ENCODE peak calls at places on chromosomes 7 and 10, in nine cellular contexts. H is astrocyte, D is cardiac fibroblast, O is choroid plexus epithelial cell, L is kidney, F is body of pancreas, Z is A549, E is cardiac muscle cell, Y is A673. X is an unnamed sample.

GRCh38 chr7:136071106-136071505 is 93.9 kb upstream of the MTPN start:
- DNase-seq in H (no peak), D (no peak), O (no peak), L (no peak), F (no peak), Z (no peak), E (no peak), Y (no peak), X (peak)

GRCh38 chr7:5532520-5533335 is 109.1 kb upstream of the TNRC18 start:
- DNase-seq in H (no peak), D (no peak), O (no peak), L (peak), F (peak), Z (no peak), E (no peak), Y (no peak), X (no peak)

GRCh38 chr10:112912441-112912911 is 37.6 kb upstream of the TCF7L2 start:
- DNase-seq in H (no peak), D (peak), O (no peak), L (no peak), F (no peak), Z (no peak), E (peak), Y (peak), X (no peak)

GRCh38 chr10:55668326-55668922 is 692.6 kb downstream of the ZWINT start:
- DNase-seq in H (no peak), D (no peak), O (no peak), L (no peak), F (peak), Z (no peak), E (no peak), Y (peak), X (no peak)

GRCh38 chr10:126496771-126497545 is 108.7 kb upstream of the ADAM12 start:
- DNase-seq in H (no peak), D (no peak), O (peak), L (no peak), F (no peak), Z (no peak), E (no peak), Y (no peak), X (no peak)

GRCh38 chr7:134405299-134405698 is 53.6 kb downstream of the AKR1B1 start:
- DNase-seq in H (no peak), D (no peak), O (no peak), L (no peak), F (no peak), Z (no peak), E (no peak), Y (no peak), X (no peak)

GRCh38 chr10:12729885-12730284 is 271.6 kb downstream of the CCDC3 start:
- DNase-seq in H (no peak), D (no peak), O (no peak), L (no peak), F (no peak), Z (no peak), E (no peak), Y (peak), X (no peak)

GRCh38 chr7:117014673-117015133 is 61.4 kb downstream of the ST7 start:
- DNase-seq in H (peak), D (peak), O (peak), L (no peak), F (peak), Z (peak), E (peak), Y (peak), X (peak)

DNA sequence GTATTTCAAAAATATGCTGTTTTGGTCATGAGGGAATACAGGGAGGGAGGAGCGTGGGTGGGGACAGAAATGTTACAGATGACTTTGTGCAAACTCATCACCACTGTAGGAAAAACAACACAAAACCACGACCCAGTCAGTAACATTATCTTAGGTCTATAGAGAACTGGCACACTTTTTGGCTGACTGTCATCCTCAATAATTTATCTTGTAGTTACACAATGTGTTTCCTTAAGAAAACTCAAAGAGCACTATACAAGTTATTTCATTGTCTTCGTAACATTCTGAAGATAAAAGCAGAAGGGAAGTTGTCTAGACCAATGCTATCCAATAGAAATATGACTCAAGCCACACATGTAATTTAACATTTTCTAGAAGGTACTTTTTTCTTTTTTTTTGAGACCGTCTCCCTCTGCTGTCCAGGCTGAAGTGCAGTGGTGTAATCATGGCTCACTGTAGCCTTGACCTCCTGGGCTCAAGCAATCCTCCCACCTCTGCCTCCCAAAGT is 16.9 kb upstream of the CDK14 start:
- DNase-seq in H (peak), D (peak), O (peak), L (no peak), F (no peak), Z (no peak), E (peak), Y (no peak), X (peak)
- TF ChIP-seq CTCF in H (no peak), D (peak), O (peak), L (no peak), F (no peak), Z (no peak), E (peak), Y (no peak), X (peak)

GRCh38 chr10:61592581-61592980 is 70.1 kb upstream of the CABCOCO1 start:
- DNase-seq in H (no peak), D (peak), O (peak), L (no peak), F (no peak), Z (peak), E (peak), Y (peak), X (peak)
- TF ChIP-seq CTCF in H (no peak), D (peak), O (peak), L (peak), F (no peak), Z (no peak), E (peak), Y (peak), X (peak)

GRCh38 chr10:49592726-49593563 is 17.2 kb upstream of the SLC18A3 start:
- DNase-seq in H (no peak), D (peak), O (peak), L (no peak), F (peak), Z (peak), E (peak), Y (peak), X (peak)
- TF ChIP-seq CTCF in H (peak), D (peak), O (peak), L (peak), F (peak), Z (peak), E (peak), Y (peak), X (peak)

DNA sequence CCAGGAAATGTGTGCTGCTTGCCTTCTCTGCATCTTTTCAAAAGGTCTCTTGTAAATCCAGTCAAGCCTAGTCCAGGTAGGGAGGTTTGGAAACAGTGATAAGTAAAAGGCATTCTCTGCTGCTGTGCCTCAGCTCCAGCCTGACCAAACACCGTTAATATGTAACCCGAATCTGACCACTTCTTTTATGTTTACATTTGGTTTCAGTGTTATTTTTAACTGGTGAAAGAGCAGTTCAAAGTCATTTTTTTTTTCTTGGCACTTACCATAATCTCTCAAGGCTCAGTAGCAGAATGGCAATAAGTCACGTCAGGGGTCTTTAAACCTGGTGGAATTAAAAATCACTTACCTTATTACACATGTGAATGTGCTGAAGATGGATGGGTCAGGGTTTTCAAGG is 216.8 kb downstream of the PTEN start:
- DNase-seq in H (peak), D (peak), O (peak), L (no peak), F (peak), Z (no peak), E (no peak), Y (no peak), X (peak)
- TF ChIP-seq CTCF in H (no peak), D (no peak), O (no peak), L (no peak), F (no peak), Z (no peak), E (no peak), Y (no peak), X (no peak)

GRCh38 chr7:29609162-29610030 is 45.8 kb downstream of the PRR15 start:
- DNase-seq in H (peak), D (peak), O (peak), L (no peak), F (peak), Z (peak), E (peak), Y (peak), X (no peak)
- TF ChIP-seq CTCF in H (peak), D (peak), O (peak), L (peak), F (peak), Z (peak), E (peak), Y (peak), X (peak)

DNA sequence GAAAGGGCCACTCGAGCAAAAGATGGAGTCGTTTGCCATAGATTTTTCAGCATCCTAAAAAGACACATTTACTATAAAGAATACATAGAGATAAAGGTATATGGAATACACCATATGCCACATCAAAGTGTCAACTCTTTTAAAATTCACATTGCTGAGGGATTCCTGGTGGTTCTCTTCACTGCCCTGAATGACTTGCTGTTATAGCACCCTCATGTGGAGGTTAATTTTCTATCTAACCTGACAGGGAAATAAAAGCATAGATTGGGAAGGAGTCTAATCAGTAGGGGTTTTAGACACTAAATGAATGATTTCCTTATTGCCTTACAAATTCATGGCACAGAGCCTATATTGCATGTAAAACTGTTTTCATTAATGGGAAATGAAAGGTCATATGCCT is 25.9 kb downstream of the DNAH11 start:
- DNase-seq in H (no peak), D (peak), O (peak), L (no peak), F (no peak), Z (no peak), E (peak), Y (peak), X (no peak)
- TF ChIP-seq CTCF in H (no peak), D (peak), O (peak), L (no peak), F (peak), Z (peak), E (no peak), Y (peak), X (peak)

X was measured in brain microvascular endothelial cell.